ENCODE peak calls at places on chromosome 14, in five cellular contexts. D is A549, J is lower lobe of right lung, M is body of pancreas, C is cardiac fibroblast. W is an unnamed sample.

GRCh38 chr14:53758141-53758540 is 198.5 kb downstream of the BMP4 start:
- DNase-seq in C (no peak), J (no peak), D (no peak), M (no peak), W (no peak)

GRCh38 chr14:81157431-81157830 is 63.3 kb downstream of the GTF2A1 start:
- DNase-seq in J (no peak), C (no peak), D (no peak), M (no peak), W (no peak)

GRCh38 chr14:68513838-68514610 is 278.8 kb downstream of the ZFP36L1 start:
- DNase-seq in J (no peak), D (no peak), M (no peak), C (no peak), W (no peak)

GRCh38 chr14:71403673-71404072 is 496.4 kb downstream of the PCNX1 start:
- DNase-seq in C (peak), D (no peak), J (no peak), M (no peak), W (peak)

GRCh38 chr14:104130974-104131651 is 7.3 kb upstream of the KIF26A start:
- DNase-seq in D (peak), J (peak), M (peak), C (peak), W (peak)

GRCh38 chr14:69572634-69573135 is 2.0 kb downstream of the CCDC177 start:
- DNase-seq in D (no peak), M (no peak), J (no peak), C (no peak), W (no peak)

GRCh38 chr14:61064866-61065265 is 83.8 kb downstream of the SLC38A6 start:
- DNase-seq in C (no peak), J (no peak), M (no peak), D (no peak), W (no peak)

GRCh38 chr14:100654814-100655795 is 67.9 kb upstream of the BEGAIN start:
- DNase-seq in C (no peak), M (peak), J (peak), D (peak), W (no peak)

GRCh38 chr14:104399432-104400155 is 180.0 kb upstream of the C14orf180 start:
- DNase-seq in M (no peak), D (no peak), J (no peak), C (no peak), W (no peak)

GRCh38 chr14:84303140-84303539 is 1226.8 kb upstream of the FLRT2 start:
- DNase-seq in D (no peak), M (no peak), C (no peak), J (no peak), W (no peak)

GRCh38 chr14:28157887-28158791 is 608.4 kb upstream of the FOXG1 start:
- DNase-seq in M (no peak), D (no peak), J (no peak), C (no peak), W (no peak)

GRCh38 chr14:69951263-69951662 is 72.0 kb downstream of the SMOC1 start:
- DNase-seq in C (no peak), D (no peak), J (no peak), M (no peak), W (no peak)

GRCh38 chr14:75381642-75382041 is 46.2 kb upstream of the JDP2 start:
- DNase-seq in M (no peak), C (no peak), J (no peak), D (no peak), W (no peak)

GRCh38 chr14:53955671-53956426 is 776 bp downstream of the BMP4 start:
- DNase-seq in J (peak), M (no peak), D (no peak), C (peak), W (peak)

GRCh38 chr14:88212691-88213090 is 110.4 kb downstream of the KCNK10 start:
- DNase-seq in J (no peak), M (no peak), D (no peak), C (no peak), W (no peak)

GRCh38 chr14:99273025-99273723 is 1.2 kb upstream of the BCL11B start:
- DNase-seq in M (no peak), J (no peak), C (no peak), D (peak), W (no peak)

DNA sequence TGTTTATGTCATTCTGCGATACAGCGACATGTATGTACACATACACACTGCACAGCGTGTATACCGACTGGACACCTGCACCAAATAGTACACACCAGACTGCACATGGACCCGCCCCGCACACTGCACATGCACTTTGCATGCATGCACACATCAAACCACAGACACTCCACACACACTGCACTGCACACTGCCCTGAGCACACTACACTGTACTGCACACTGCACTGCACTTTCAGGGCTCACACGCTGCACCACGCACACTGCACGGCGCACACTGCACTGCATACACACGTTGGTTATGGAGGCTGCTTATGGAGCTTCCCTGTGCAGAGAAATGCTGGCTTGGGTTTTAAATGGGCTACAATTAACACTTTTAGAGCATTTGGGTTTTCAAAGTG is 1.6 kb downstream of the PAPLN start:
- DNase-seq in J (no peak), D (no peak), M (no peak), C (no peak), W (no peak)
- H3K4me3 ChIP-seq in J (peak), D (no peak), M (no peak), C (no peak), W (no peak)

GRCh38 chr14:30284808-30285207 is 274.1 kb upstream of the G2E3 start:
- DNase-seq in J (no peak), M (no peak), C (no peak), D (no peak), W (no peak)

GRCh38 chr14:30287579-30288445 is 271.1 kb upstream of the G2E3 start:
- DNase-seq in M (no peak), C (no peak), D (no peak), J (no peak), W (no peak)

DNA sequence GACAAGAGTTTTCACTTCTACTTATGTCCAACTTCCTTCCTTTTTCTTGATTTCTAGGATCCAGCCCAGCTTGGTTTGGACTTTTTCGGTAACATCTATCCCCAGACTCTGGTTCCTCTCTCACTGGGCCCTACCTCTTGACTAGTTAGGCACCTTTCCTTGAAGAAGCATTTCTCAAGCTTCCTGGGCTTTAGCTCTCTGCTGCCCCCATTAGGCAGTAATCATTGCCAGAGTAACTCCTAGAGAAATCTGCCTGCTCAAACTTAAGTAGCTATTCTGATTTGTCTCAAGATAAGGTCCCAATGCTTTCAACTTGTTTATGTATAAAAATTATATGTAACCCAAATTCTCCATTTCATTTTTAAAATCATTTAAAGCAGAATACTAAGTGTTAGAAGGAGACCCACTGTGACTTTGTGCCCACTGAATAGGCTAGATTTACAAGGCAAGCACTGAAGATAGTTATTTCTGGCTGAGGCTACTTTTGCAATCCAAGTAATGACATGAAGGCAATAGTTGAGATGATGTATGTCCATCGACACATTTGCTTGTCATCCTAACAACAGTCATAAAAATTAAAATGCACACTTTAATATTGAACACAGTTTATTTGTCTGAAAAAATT is 275.0 kb upstream of the G2E3 start:
- DNase-seq in M (peak), D (peak), C (peak), J (no peak), W (peak)
- TF ChIP-seq CTCF in M (peak), D (peak), C (peak), J (peak), W (peak)

DNA sequence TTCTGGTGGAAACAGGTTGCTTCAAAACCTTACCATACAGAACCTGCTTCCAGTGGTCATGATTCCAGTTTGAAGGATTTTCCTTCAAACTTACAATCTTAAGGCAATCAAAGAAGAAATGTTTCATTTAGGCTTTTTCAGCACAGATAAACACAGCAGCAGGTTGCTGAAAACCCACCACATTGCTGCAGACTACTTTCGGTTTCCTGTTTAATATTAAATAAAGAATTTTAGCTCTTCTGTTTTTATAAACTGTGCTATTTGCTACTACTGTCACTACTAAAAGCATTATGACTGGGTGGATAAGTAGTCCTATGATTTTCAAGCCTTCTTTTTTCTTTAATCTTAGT is 13.2 kb upstream of the FOXN3 start:
- DNase-seq in D (no peak), M (no peak), C (no peak), J (no peak), W (peak)
- H3K4me3 ChIP-seq in D (no peak), M (peak), C (peak), J (peak), W (peak)

GRCh38 chr14:36747411-36748184 is 85.9 kb downstream of the PAX9 start:
- DNase-seq in M (no peak), C (no peak), D (peak), J (no peak), W (peak)
- TF ChIP-seq CTCF in M (peak), C (peak), D (peak), J (peak), W (peak)

DNA sequence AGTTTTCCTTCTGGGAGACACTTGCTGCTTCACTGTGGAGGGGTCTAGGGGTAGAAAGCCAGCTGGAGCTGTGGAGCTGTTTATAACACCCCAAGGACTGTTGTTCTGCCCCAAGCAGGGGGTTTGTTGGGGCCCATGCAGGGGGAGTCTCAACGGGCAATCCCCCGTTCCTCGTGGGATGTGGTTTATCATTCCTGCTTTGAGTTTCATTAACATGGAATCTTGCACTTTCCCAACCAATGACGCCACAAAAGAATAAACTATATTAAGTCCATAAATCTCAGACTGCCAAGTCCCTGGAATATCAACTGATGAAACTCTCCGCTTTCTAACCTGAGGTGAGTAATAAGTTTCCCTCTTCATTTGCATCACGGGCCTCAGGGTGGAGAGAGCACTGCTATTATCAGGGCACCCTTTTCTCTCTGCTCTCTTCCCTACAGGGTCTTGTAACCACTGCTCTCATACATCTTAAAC is 112.6 kb upstream of the PELI2 start:
- DNase-seq in J (no peak), M (no peak), C (peak), D (no peak), W (peak)
- H3K4me3 ChIP-seq in J (no peak), M (no peak), C (no peak), D (no peak), W (no peak)